ENCODE peak calls at places on chromosomes 6 and 20, in seven cellular contexts. L is activated T-cell treated with anti-CD3 and anti-CD28 coated beads for 4 hours; Z is stimulated activated CD8-positive, alpha-beta memory T cell treated with anti-CD3 and anti-CD28 coated beads, Interleukin-7, amount 100 ng/mL, for 4 hours; S is activated effector memory CD4-positive, alpha-beta T cell treated with anti-CD3 and anti-CD28 coated beads, Interleukin-2, amount 50 U/mL, for 16 hours; C is activated naive CD8-positive, alpha-beta T cell treated with anti-CD3 and anti-CD28 coated beads, Interleukin-2, amount 50 U/mL, for 24 hours; H is SK-N-DZ; O is HTR-8/SVneo. R is an unnamed sample.

GRCh38 chr6:52663120-52663934 is 7.6 kb upstream of the TMEM14A start:
- DNase-seq in L (peak), Z (peak), S (peak), C (peak), H (peak), O (peak), R (peak)

GRCh38 chr20:20450461-20451027 is 82.6 kb downstream of the INSM1 start:
- DNase-seq in L (no peak), Z (no peak), S (no peak), C (no peak), H (no peak), O (no peak), R (no peak)

GRCh38 chr20:35318502-35319157 is 26.4 kb upstream of the FAM83C start:
- DNase-seq in L (no peak), Z (no peak), S (no peak), C (no peak), H (no peak), O (peak), R (no peak)

GRCh38 chr6:82365011-82365751 is 1.6 kb downstream of the TPBG start:
- DNase-seq in L (no peak), Z (no peak), S (no peak), C (peak), H (peak), O (peak), R (peak)

GRCh38 chr20:47355489-47356219 is 845 bp downstream of the ZMYND8 start:
- DNase-seq in L (no peak), Z (no peak), S (no peak), C (no peak), H (no peak), O (no peak), R (peak)

GRCh38 chr6:154247119-154247814 is 109.3 kb downstream of the IPCEF1 start:
- DNase-seq in L (no peak), Z (no peak), S (peak), C (no peak), H (no peak), O (no peak), R (peak)

GRCh38 chr20:8133816-8134451 is 1.9 kb downstream of the PLCB1 start:
- DNase-seq in L (no peak), Z (no peak), S (no peak), C (no peak), H (no peak), O (no peak), R (no peak)

GRCh38 chr6:157461000-157461915 is 80.3 kb downstream of the ZDHHC14 start:
- DNase-seq in L (no peak), Z (peak), S (peak), C (peak), H (no peak), O (no peak), R (peak)

GRCh38 chr6:143740213-143740612 is 62.4 kb downstream of the PHACTR2 start:
- DNase-seq in L (no peak), Z (no peak), S (no peak), C (no peak), H (no peak), O (no peak), R (no peak)

GRCh38 chr20:926646-927045 is 10.5 kb upstream of the ANGPT4 start:
- DNase-seq in L (no peak), Z (no peak), S (no peak), C (no peak), H (no peak), O (no peak), R (no peak)

GRCh38 chr20:43507150-43508080 is at the start of gene L3MBTL1:
- DNase-seq in L (no peak), Z (no peak), S (no peak), C (peak), H (no peak), O (peak), R (peak)

GRCh38 chr6:12911387-12911960 is 194.9 kb downstream of the PHACTR1 start:
- DNase-seq in L (no peak), Z (no peak), S (no peak), C (no peak), H (peak), O (no peak), R (peak)

GRCh38 chr6:124963416-124964083 is 1.3 kb downstream of the RNF217 start:
- DNase-seq in L (no peak), Z (no peak), S (no peak), C (no peak), H (peak), O (peak), R (no peak)